ENCODE peak calls at places on chromosomes 6 and 20, in ten cellular contexts. U is lower lobe of right lung; S is T-helper 17 cell; H is left colon; F is heart left ventricle; E is stimulated activated effector memory CD8-positive, alpha-beta T cell treated with anti-CD3 and anti-CD28 coated beads, Interleukin-12 subunit alpha, Interleukin-12 subunit beta, amount 100 ng/mL, for 72 hours; V is naive B cell; M is activated T-cell treated with anti-CD3 and anti-CD28 coated beads, Interleukin-2, amount 50 U/mL, for 72 hours; O is effector memory CD8-positive, alpha-beta T cell; Q is WTC11. R is an unnamed sample.

GRCh38 chr20:53243152-53243551 is 271.0 kb downstream of the TSHZ2 start:
- ATAC-seq in V (no peak), O (no peak), S (no peak), F (no peak), E (no peak), Q (no peak), M (no peak), H (no peak), U (no peak), R (no peak)

GRCh38 chr6:163946437-163946836 is 531.9 kb downstream of the QKI start:
- ATAC-seq in E (no peak), U (no peak), H (no peak), F (no peak), Q (no peak), V (no peak), O (no peak), M (no peak), S (no peak), R (no peak)

GRCh38 chr20:62192635-62193034 is 9.8 kb downstream of the MTG2 start:
- ATAC-seq in H (no peak), S (no peak), Q (no peak), E (no peak), U (no peak), M (no peak), O (no peak), F (peak), V (no peak), R (no peak)

GRCh38 chr6:51569594-51569993 is 517.8 kb downstream of the PKHD1 start:
- ATAC-seq in Q (peak), H (no peak), M (no peak), S (no peak), U (no peak), E (no peak), V (no peak), F (no peak), O (no peak), R (no peak)

GRCh38 chr6:129890701-129891100 is 29.6 kb upstream of the TMEM244 start:
- ATAC-seq in Q (no peak), S (no peak), E (peak), U (no peak), H (no peak), V (no peak), M (peak), F (no peak), O (no peak), R (no peak)

GRCh38 chr20:49037962-49038387 is 8.1 kb upstream of the CSE1L start:
- ATAC-seq in F (no peak), E (peak), O (peak), Q (no peak), M (peak), U (no peak), V (peak), H (no peak), S (peak), R (peak)

GRCh38 chr20:8997720-8998119 is 71.2 kb upstream of the PLCB4 start:
- ATAC-seq in V (no peak), O (no peak), F (no peak), E (no peak), M (no peak), U (no peak), Q (peak), H (no peak), S (no peak), R (no peak)

GRCh38 chr6:154962751-154963150 is 32.4 kb upstream of the TIAM2 start:
- ATAC-seq in F (no peak), O (no peak), S (no peak), V (no peak), H (no peak), E (peak), M (no peak), Q (no peak), U (no peak), R (no peak)

GRCh38 chr20:63558804-63559484 is 5.0 kb downstream of the FNDC11 start:
- ATAC-seq in H (peak), F (no peak), E (no peak), S (peak), Q (peak), U (no peak), O (no peak), V (no peak), M (no peak), R (no peak)

GRCh38 chr6:161418458-161418945 is 144.6 kb upstream of the AGPAT4 start:
- ATAC-seq in E (no peak), H (peak), V (no peak), M (no peak), O (peak), Q (peak), S (no peak), F (peak), U (peak), R (no peak)

GRCh38 chr6:166579234-166579575 is 7.3 kb downstream of the RAMACL start:
- ATAC-seq in F (no peak), Q (no peak), M (no peak), U (peak), O (no peak), H (no peak), S (no peak), E (no peak), V (no peak), R (no peak)

GRCh38 chr6:2917065-2917464 is 14.0 kb upstream of the SERPINB9 start:
- ATAC-seq in V (no peak), H (peak), Q (peak), U (no peak), O (no peak), F (no peak), M (no peak), S (peak), E (no peak), R (no peak)

GRCh38 chr6:157625111-157625510 is 197.9 kb upstream of the SNX9 start:
- ATAC-seq in E (no peak), S (no peak), M (no peak), O (no peak), V (no peak), H (no peak), F (no peak), Q (no peak), U (no peak), R (no peak)

GRCh38 chr6:153790881-153791473 is 248.1 kb upstream of the OPRM1 start:
- ATAC-seq in S (no peak), F (no peak), O (no peak), M (no peak), H (no peak), V (no peak), Q (peak), U (no peak), E (no peak), R (no peak)

GRCh38 chr20:35515341-35515740 is 14.1 kb downstream of the C20orf173 start:
- ATAC-seq in E (no peak), Q (no peak), H (no peak), V (no peak), S (no peak), M (no peak), F (no peak), O (no peak), U (no peak), R (no peak)

GRCh38 chr20:48384147-48384818 is 443.5 kb downstream of the PREX1 start:
- ATAC-seq in V (peak), U (no peak), S (no peak), H (peak), Q (peak), E (peak), F (peak), M (peak), O (no peak), R (peak)

GRCh38 chr6:33700391-33701050 is 11.0 kb downstream of the UQCC2 start:
- ATAC-seq in V (peak), E (peak), S (peak), M (peak), U (peak), Q (peak), O (peak), H (peak), F (peak), R (peak)

GRCh38 chr6:152068622-152069261 is 261.3 kb downstream of the ESR1 start:
- ATAC-seq in E (no peak), M (no peak), S (no peak), V (no peak), Q (no peak), F (no peak), H (no peak), O (no peak), U (no peak), R (no peak)

GRCh38 chr20:2429061-2429460 is 41.5 kb downstream of the SNRPB start:
- ATAC-seq in V (no peak), Q (no peak), H (no peak), O (no peak), F (no peak), M (no peak), E (no peak), S (no peak), U (no peak), R (no peak)

GRCh38 chr6:149225946-149226345 is 91.6 kb upstream of the TAB2 start:
- ATAC-seq in E (no peak), S (no peak), Q (no peak), O (no peak), M (no peak), F (no peak), H (no peak), U (no peak), V (no peak), R (no peak)